ENCODE peak calls at places on chromosomes 11 and 22, in seven cellular contexts. One of them, this sample, is unnamed.
A peak's percentile ranks its signal among the peaks of the same experiment; 100 is the strongest.

GRCh38 chr11:68535098-68535497 is 74.5 kb downstream of the PPP6R3 start:
- DNase-seq in activated CD4-positive, alpha-beta T cell treated with anti-CD3 and anti-CD28 coated beads, Interleukin-2, amount 50 U/mL, for 24 hours: no peak
- DNase-seq in neural progenitor cell: no peak
- DNase-seq in lower leg skin: no peak
- DNase-seq in Ammon's horn: no peak
- DNase-seq in coronary artery: no peak
- DNase-seq in GM10248: no peak
- DNase-seq in this sample: no peak

GRCh38 chr22:30260682-30261081 is 6.0 kb downstream of the OSM start:
- DNase-seq in activated CD4-positive, alpha-beta T cell treated with anti-CD3 and anti-CD28 coated beads, Interleukin-2, amount 50 U/mL, for 24 hours: no peak
- DNase-seq in Ammon's horn: no peak
- DNase-seq in coronary artery: no peak
- DNase-seq in lower leg skin: no peak
- DNase-seq in neural progenitor cell: no peak
- DNase-seq in GM10248: no peak
- DNase-seq in this sample: no peak

GRCh38 chr11:109405671-109406070 is 16.3 kb upstream of the C11orf87 start:
- DNase-seq in lower leg skin: no peak
- DNase-seq in GM10248: no peak
- DNase-seq in Ammon's horn: no peak
- DNase-seq in neural progenitor cell: no peak
- DNase-seq in activated CD4-positive, alpha-beta T cell treated with anti-CD3 and anti-CD28 coated beads, Interleukin-2, amount 50 U/mL, for 24 hours: no peak
- DNase-seq in coronary artery: no peak
- DNase-seq in this sample: no peak

GRCh38 chr11:120209750-120210650 is 832 bp upstream of the OAF start:
- DNase-seq in coronary artery: no peak
- DNase-seq in activated CD4-positive, alpha-beta T cell treated with anti-CD3 and anti-CD28 coated beads, Interleukin-2, amount 50 U/mL, for 24 hours: no peak
- DNase-seq in Ammon's horn: no peak
- DNase-seq in lower leg skin: no peak
- DNase-seq in GM10248: peak; percentile 37
- DNase-seq in neural progenitor cell: peak; percentile 38
- DNase-seq in this sample: no peak

GRCh38 chr11:45606514-45607024 is 58.9 kb downstream of the CHST1 start:
- DNase-seq in Ammon's horn: peak; percentile 53
- DNase-seq in activated CD4-positive, alpha-beta T cell treated with anti-CD3 and anti-CD28 coated beads, Interleukin-2, amount 50 U/mL, for 24 hours: no peak
- DNase-seq in GM10248: no peak
- DNase-seq in coronary artery: peak; percentile 35
- DNase-seq in neural progenitor cell: peak; percentile 95
- DNase-seq in lower leg skin: no peak
- DNase-seq in this sample: no peak

GRCh38 chr11:36333897-36334296 is 37.8 kb downstream of the PRR5L start:
- DNase-seq in coronary artery: no peak
- DNase-seq in lower leg skin: no peak
- DNase-seq in GM10248: no peak
- DNase-seq in activated CD4-positive, alpha-beta T cell treated with anti-CD3 and anti-CD28 coated beads, Interleukin-2, amount 50 U/mL, for 24 hours: no peak
- DNase-seq in neural progenitor cell: peak; percentile 53
- DNase-seq in Ammon's horn: no peak
- DNase-seq in this sample: peak; percentile 42

GRCh38 chr11:48900131-48900800 is 83.4 kb downstream of the TRIM51G start:
- DNase-seq in Ammon's horn: no peak
- DNase-seq in coronary artery: peak; percentile 64
- DNase-seq in GM10248: no peak
- DNase-seq in activated CD4-positive, alpha-beta T cell treated with anti-CD3 and anti-CD28 coated beads, Interleukin-2, amount 50 U/mL, for 24 hours: no peak
- DNase-seq in lower leg skin: no peak
- DNase-seq in neural progenitor cell: no peak
- DNase-seq in this sample: no peak

GRCh38 chr22:32932176-32932575 is 126.0 kb downstream of the SYN3 start:
- DNase-seq in neural progenitor cell: no peak
- DNase-seq in coronary artery: no peak
- DNase-seq in activated CD4-positive, alpha-beta T cell treated with anti-CD3 and anti-CD28 coated beads, Interleukin-2, amount 50 U/mL, for 24 hours: no peak
- DNase-seq in GM10248: no peak
- DNase-seq in Ammon's horn: no peak
- DNase-seq in lower leg skin: no peak
- DNase-seq in this sample: no peak

GRCh38 chr11:128830836-128831780 is 36.0 kb downstream of the KCNJ1 start:
- DNase-seq in neural progenitor cell: peak; percentile 88
- DNase-seq in GM10248: peak; percentile 72
- DNase-seq in activated CD4-positive, alpha-beta T cell treated with anti-CD3 and anti-CD28 coated beads, Interleukin-2, amount 50 U/mL, for 24 hours: peak; percentile 89
- DNase-seq in Ammon's horn: peak; percentile 85
- DNase-seq in lower leg skin: peak; percentile 74
- DNase-seq in coronary artery: peak; percentile 81
- DNase-seq in this sample: no peak

GRCh38 chr11:9571071-9571765 is 2.3 kb upstream of the WEE1 start:
- DNase-seq in GM10248: no peak
- DNase-seq in lower leg skin: no peak
- DNase-seq in Ammon's horn: no peak
- DNase-seq in activated CD4-positive, alpha-beta T cell treated with anti-CD3 and anti-CD28 coated beads, Interleukin-2, amount 50 U/mL, for 24 hours: no peak
- DNase-seq in coronary artery: no peak
- DNase-seq in neural progenitor cell: no peak
- DNase-seq in this sample: no peak

GRCh38 chr11:14643697-14644395 is at the start of gene PDE3B:
- DNase-seq in coronary artery: peak; percentile 75
- DNase-seq in activated CD4-positive, alpha-beta T cell treated with anti-CD3 and anti-CD28 coated beads, Interleukin-2, amount 50 U/mL, for 24 hours: peak; percentile 41
- DNase-seq in lower leg skin: peak; percentile 40
- DNase-seq in GM10248: peak; percentile 64
- DNase-seq in neural progenitor cell: peak; percentile 92
- DNase-seq in Ammon's horn: peak; percentile 73
- DNase-seq in this sample: no peak

GRCh38 chr11:4891996-4892640 is 10.4 kb downstream of the OR51T1 start:
- DNase-seq in GM10248: no peak
- DNase-seq in Ammon's horn: no peak
- DNase-seq in lower leg skin: no peak
- DNase-seq in coronary artery: no peak
- DNase-seq in neural progenitor cell: no peak
- DNase-seq in activated CD4-positive, alpha-beta T cell treated with anti-CD3 and anti-CD28 coated beads, Interleukin-2, amount 50 U/mL, for 24 hours: no peak
- DNase-seq in this sample: no peak

GRCh38 chr11:95585071-95585751 is 204.4 kb downstream of the FAM76B start:
- DNase-seq in GM10248: no peak
- DNase-seq in Ammon's horn: no peak
- DNase-seq in coronary artery: no peak
- DNase-seq in activated CD4-positive, alpha-beta T cell treated with anti-CD3 and anti-CD28 coated beads, Interleukin-2, amount 50 U/mL, for 24 hours: no peak
- DNase-seq in neural progenitor cell: no peak
- DNase-seq in lower leg skin: no peak
- DNase-seq in this sample: no peak

This sample was measured in esophagus muscularis mucosa.